ENCODE peak calls at places on chromosomes 11 and 22, in six cellular contexts. Z is ecto neural progenitor cell; P is stomach; A is activated CD4-positive, alpha-beta T cell treated with anti-CD3 and anti-CD28 coated beads for 4 hours; N is EL; W is hypothalamus. L is an unnamed sample.

GRCh38 chr11:116598036-116598435 is 174.8 kb downstream of the BUD13 start:
- DNase-seq in Z (no peak), P (no peak), A (no peak), N (no peak), W (no peak), L (no peak)

GRCh38 chr22:39943941-39944624 is 16.1 kb upstream of the TMA7B start:
- DNase-seq in Z (no peak), P (no peak), A (no peak), N (no peak), W (no peak), L (no peak)

GRCh38 chr11:112632866-112633505 is 328.2 kb upstream of the NCAM1 start:
- DNase-seq in Z (no peak), P (no peak), A (no peak), N (no peak), W (no peak), L (no peak)

GRCh38 chr11:112453601-112454577 is 193.2 kb upstream of the PLET1 start:
- DNase-seq in Z (no peak), P (peak), A (no peak), N (peak), W (no peak), L (peak)

GRCh38 chr11:123351375-123351774 is 78.7 kb upstream of the GRAMD1B start:
- DNase-seq in Z (peak), P (no peak), A (no peak), N (no peak), W (peak), L (no peak)

GRCh38 chr11:83537131-83537610 is 251.0 kb upstream of the CCDC90B start:
- DNase-seq in Z (no peak), P (no peak), A (no peak), N (no peak), W (no peak), L (no peak)

GRCh38 chr11:3340025-3340424 is 38.9 kb downstream of the ZNF195 start:
- DNase-seq in Z (no peak), P (no peak), A (no peak), N (peak), W (no peak), L (no peak)

GRCh38 chr11:128784059-128784804 is 82.9 kb downstream of the KCNJ1 start:
- DNase-seq in Z (no peak), P (no peak), A (no peak), N (no peak), W (no peak), L (no peak)

GRCh38 chr11:114091791-114092397 is 32.4 kb downstream of the ZBTB16 start:
- DNase-seq in Z (peak), P (no peak), A (no peak), N (no peak), W (peak), L (no peak)

GRCh38 chr11:97937501-97937900 is 1083.2 kb upstream of the CNTN5 start:
- DNase-seq in Z (no peak), P (no peak), A (no peak), N (peak), W (no peak), L (no peak)

GRCh38 chr11:58525037-58525614 is 17.2 kb upstream of the OR5B21 start:
- DNase-seq in Z (no peak), P (no peak), A (peak), N (no peak), W (no peak), L (peak)

GRCh38 chr22:46042786-46043185 is 65.8 kb upstream of the WNT7B start:
- DNase-seq in Z (no peak), P (peak), A (no peak), N (peak), W (no peak), L (no peak)

GRCh38 chr11:47398551-47398950 is 9.8 kb upstream of the SLC39A13 start:
- DNase-seq in Z (no peak), P (no peak), A (no peak), N (no peak), W (no peak), L (no peak)

GRCh38 chr11:134923441-134923840 is 511.4 kb upstream of the B3GAT1 start:
- DNase-seq in Z (no peak), P (no peak), A (no peak), N (no peak), W (no peak), L (no peak)

GRCh38 chr11:86793307-86793706 is 7.0 kb upstream of the PRSS23 start:
- DNase-seq in Z (no peak), P (no peak), A (no peak), N (no peak), W (no peak), L (no peak)

GRCh38 chr11:19853016-19853415 is 140.4 kb downstream of the NAV2 start:
- DNase-seq in Z (no peak), P (no peak), A (no peak), N (peak), W (no peak), L (no peak)

GRCh38 chr11:30196400-30197206 is 34.2 kb upstream of the FSHB start:
- DNase-seq in Z (peak), P (peak), A (peak), N (peak), W (peak), L (peak)

GRCh38 chr11:66418168-66418985 is 2.5 kb upstream of the NPAS4 start:
- DNase-seq in Z (peak), P (peak), A (peak), N (peak), W (no peak), L (peak)

GRCh38 chr22:25567305-25567704 is 2.8 kb downstream of the GRK3 start:
- DNase-seq in Z (no peak), P (no peak), A (no peak), N (no peak), W (no peak), L (peak)

GRCh38 chr22:36538529-36538928 is 9.6 kb upstream of the EIF3D start:
- DNase-seq in Z (no peak), P (no peak), A (no peak), N (no peak), W (no peak), L (no peak)

GRCh38 chr11:118910309-118911112 is 15.2 kb downstream of the BCL9L start:
- DNase-seq in Z (peak), P (peak), A (peak), N (peak), W (peak), L (no peak)

GRCh38 chr11:10255388-10256125 is 38.5 kb downstream of the SBF2 start:
- DNase-seq in Z (no peak), P (no peak), A (no peak), N (no peak), W (no peak), L (no peak)

GRCh38 chr11:103624708-103625623 is 411.5 kb upstream of the DDI1 start:
- DNase-seq in Z (no peak), P (no peak), A (no peak), N (peak), W (no peak), L (peak)

GRCh38 chr22:36628561-36629060 is 74.9 kb downstream of the CACNG2 start:
- DNase-seq in Z (no peak), P (no peak), A (no peak), N (no peak), W (no peak), L (no peak)

GRCh38 chr11:113249491-113249763 is 65.0 kb upstream of the TTC12 start:
- DNase-seq in Z (no peak), P (no peak), A (no peak), N (no peak), W (no peak), L (no peak)

GRCh38 chr22:31818481-31819392 is 64.9 kb downstream of the DEPDC5 start:
- DNase-seq in Z (no peak), P (no peak), A (no peak), N (peak), W (no peak), L (no peak)

GRCh38 chr11:115530752-115531151 is 26.5 kb upstream of the CADM1 start:
- DNase-seq in Z (peak), P (no peak), A (no peak), N (no peak), W (no peak), L (peak)

GRCh38 chr11:18608373-18608772 is 8.8 kb downstream of the MISFA start:
- DNase-seq in Z (no peak), P (no peak), A (no peak), N (no peak), W (no peak), L (no peak)

GRCh38 chr11:125036933-125037332 is 26.2 kb upstream of the SLC37A2 start:
- DNase-seq in Z (no peak), P (no peak), A (no peak), N (peak), W (no peak), L (peak)

GRCh38 chr11:134380785-134381184 is 31.3 kb downstream of the B3GAT1 start:
- DNase-seq in Z (no peak), P (no peak), A (no peak), N (no peak), W (no peak), L (no peak)

GRCh38 chr22:22938672-22939536 is 51.3 kb downstream of the IGLL5 start:
- DNase-seq in Z (no peak), P (no peak), A (no peak), N (no peak), W (no peak), L (no peak)

GRCh38 chr11:459511-460220 is 9.6 kb downstream of the PTDSS2 start:
- DNase-seq in Z (no peak), P (no peak), A (no peak), N (no peak), W (no peak), L (no peak)

GRCh38 chr22:47595122-47595521 is 832.7 kb downstream of the TBC1D22A start:
- DNase-seq in Z (no peak), P (peak), A (no peak), N (no peak), W (no peak), L (no peak)

GRCh38 chr11:67581469-67581868 is 2.1 kb upstream of the GSTP1 start:
- DNase-seq in Z (no peak), P (peak), A (no peak), N (no peak), W (no peak), L (no peak)

L was measured in GM12865.